ENCODE peak calls at places on chromosomes 3 and 15, in five cellular contexts. One of them, this sample, is unnamed.
A peak's percentile ranks its signal among the peaks of the same experiment; 100 is the strongest.

GRCh38 chr15:66103293-66103590 is 150.3 kb downstream of the MEGF11 start:
- DNase-seq in pulmonary artery endothelial cell: no peak
- DNase-seq in GM04504: no peak
- DNase-seq in stimulated activated CD4-positive, alpha-beta T cell treated with anti-CD3 and anti-CD28 coated beads, Interleukin-15, amount 100 ng/mL, for 1 hour: no peak
- DNase-seq in NCI-H510A: no peak
- DNase-seq in this sample: no peak

GRCh38 chr3:180420804-180421203 is 181.2 kb upstream of the TTC14 start:
- DNase-seq in NCI-H510A: no peak
- DNase-seq in pulmonary artery endothelial cell: no peak
- DNase-seq in GM04504: no peak
- DNase-seq in stimulated activated CD4-positive, alpha-beta T cell treated with anti-CD3 and anti-CD28 coated beads, Interleukin-15, amount 100 ng/mL, for 1 hour: no peak
- DNase-seq in this sample: no peak

GRCh38 chr3:171526869-171527268 is 66.7 kb upstream of the TNIK start:
- DNase-seq in GM04504: peak; percentile 36
- DNase-seq in pulmonary artery endothelial cell: no peak
- DNase-seq in stimulated activated CD4-positive, alpha-beta T cell treated with anti-CD3 and anti-CD28 coated beads, Interleukin-15, amount 100 ng/mL, for 1 hour: no peak
- DNase-seq in NCI-H510A: no peak
- DNase-seq in this sample: no peak

GRCh38 chr3:171384101-171384891 is 75.9 kb downstream of the TNIK start:
- DNase-seq in GM04504: no peak
- DNase-seq in stimulated activated CD4-positive, alpha-beta T cell treated with anti-CD3 and anti-CD28 coated beads, Interleukin-15, amount 100 ng/mL, for 1 hour: no peak
- DNase-seq in NCI-H510A: no peak
- DNase-seq in pulmonary artery endothelial cell: no peak
- DNase-seq in this sample: no peak

GRCh38 chr15:27449041-27449440 is 478.1 kb downstream of the GABRG3 start:
- DNase-seq in GM04504: no peak
- DNase-seq in stimulated activated CD4-positive, alpha-beta T cell treated with anti-CD3 and anti-CD28 coated beads, Interleukin-15, amount 100 ng/mL, for 1 hour: no peak
- DNase-seq in pulmonary artery endothelial cell: no peak
- DNase-seq in NCI-H510A: no peak
- DNase-seq in this sample: no peak

GRCh38 chr3:13244695-13245449 is 171.6 kb upstream of the IQSEC1 start:
- DNase-seq in pulmonary artery endothelial cell: no peak
- DNase-seq in stimulated activated CD4-positive, alpha-beta T cell treated with anti-CD3 and anti-CD28 coated beads, Interleukin-15, amount 100 ng/mL, for 1 hour: no peak
- DNase-seq in GM04504: no peak
- DNase-seq in NCI-H510A: no peak
- DNase-seq in this sample: no peak

GRCh38 chr3:73601031-73601430 is 23.7 kb downstream of the PDZRN3 start:
- DNase-seq in pulmonary artery endothelial cell: no peak
- DNase-seq in NCI-H510A: no peak
- DNase-seq in GM04504: no peak
- DNase-seq in stimulated activated CD4-positive, alpha-beta T cell treated with anti-CD3 and anti-CD28 coated beads, Interleukin-15, amount 100 ng/mL, for 1 hour: no peak
- DNase-seq in this sample: no peak

GRCh38 chr15:32033186-32033890 is 3.0 kb downstream of the CHRNA7 start:
- DNase-seq in stimulated activated CD4-positive, alpha-beta T cell treated with anti-CD3 and anti-CD28 coated beads, Interleukin-15, amount 100 ng/mL, for 1 hour: no peak
- DNase-seq in GM04504: no peak
- DNase-seq in NCI-H510A: no peak
- DNase-seq in pulmonary artery endothelial cell: no peak
- DNase-seq in this sample: no peak

GRCh38 chr3:42739401-42740158 is 33.5 kb downstream of the CCDC13 start:
- DNase-seq in stimulated activated CD4-positive, alpha-beta T cell treated with anti-CD3 and anti-CD28 coated beads, Interleukin-15, amount 100 ng/mL, for 1 hour: no peak
- DNase-seq in NCI-H510A: no peak
- DNase-seq in pulmonary artery endothelial cell: no peak
- DNase-seq in GM04504: no peak
- DNase-seq in this sample: no peak

GRCh38 chr3:115638991-115639390 is 15.7 kb downstream of the GAP43 start:
- DNase-seq in GM04504: no peak
- DNase-seq in NCI-H510A: no peak
- DNase-seq in stimulated activated CD4-positive, alpha-beta T cell treated with anti-CD3 and anti-CD28 coated beads, Interleukin-15, amount 100 ng/mL, for 1 hour: no peak
- DNase-seq in pulmonary artery endothelial cell: no peak
- DNase-seq in this sample: no peak

GRCh38 chr3:169633105-169633504 is 30.4 kb downstream of the MECOM start:
- DNase-seq in NCI-H510A: no peak
- DNase-seq in stimulated activated CD4-positive, alpha-beta T cell treated with anti-CD3 and anti-CD28 coated beads, Interleukin-15, amount 100 ng/mL, for 1 hour: no peak
- DNase-seq in GM04504: no peak
- DNase-seq in pulmonary artery endothelial cell: no peak
- DNase-seq in this sample: no peak

GRCh38 chr15:35019401-35020327 is 31.6 kb upstream of the ZNF770 start:
- DNase-seq in pulmonary artery endothelial cell: no peak
- DNase-seq in GM04504: no peak
- DNase-seq in NCI-H510A: no peak
- DNase-seq in stimulated activated CD4-positive, alpha-beta T cell treated with anti-CD3 and anti-CD28 coated beads, Interleukin-15, amount 100 ng/mL, for 1 hour: no peak
- DNase-seq in this sample: no peak

GRCh38 chr3:198081421-198081844 is 121.4 kb downstream of the LMLN start:
- DNase-seq in NCI-H510A: no peak
- DNase-seq in stimulated activated CD4-positive, alpha-beta T cell treated with anti-CD3 and anti-CD28 coated beads, Interleukin-15, amount 100 ng/mL, for 1 hour: no peak
- DNase-seq in GM04504: no peak
- DNase-seq in pulmonary artery endothelial cell: no peak
- DNase-seq in this sample: no peak

GRCh38 chr15:74243431-74243830 is 7.3 kb downstream of the CCDC33 start:
- DNase-seq in pulmonary artery endothelial cell: no peak
- DNase-seq in stimulated activated CD4-positive, alpha-beta T cell treated with anti-CD3 and anti-CD28 coated beads, Interleukin-15, amount 100 ng/mL, for 1 hour: no peak
- DNase-seq in GM04504: no peak
- DNase-seq in NCI-H510A: peak; percentile 67
- DNase-seq in this sample: no peak

GRCh38 chr15:63210151-63211051 is 21.0 kb downstream of the RAB8B start:
- DNase-seq in NCI-H510A: no peak
- DNase-seq in pulmonary artery endothelial cell: no peak
- DNase-seq in stimulated activated CD4-positive, alpha-beta T cell treated with anti-CD3 and anti-CD28 coated beads, Interleukin-15, amount 100 ng/mL, for 1 hour: no peak
- DNase-seq in GM04504: no peak
- DNase-seq in this sample: no peak

GRCh38 chr15:80588801-80589200 is 106.3 kb upstream of the ABHD17C start:
- DNase-seq in NCI-H510A: no peak
- DNase-seq in GM04504: peak; percentile 62
- DNase-seq in pulmonary artery endothelial cell: peak; percentile 95
- DNase-seq in stimulated activated CD4-positive, alpha-beta T cell treated with anti-CD3 and anti-CD28 coated beads, Interleukin-15, amount 100 ng/mL, for 1 hour: no peak
- DNase-seq in this sample: no peak

GRCh38 chr3:51794202-51794601 is 15.2 kb upstream of the IQCF6 start:
- DNase-seq in pulmonary artery endothelial cell: no peak
- DNase-seq in GM04504: no peak
- DNase-seq in stimulated activated CD4-positive, alpha-beta T cell treated with anti-CD3 and anti-CD28 coated beads, Interleukin-15, amount 100 ng/mL, for 1 hour: no peak
- DNase-seq in NCI-H510A: no peak
- DNase-seq in this sample: no peak

GRCh38 chr3:138113309-138113708 is 2.1 kb downstream of the DZIP1L start:
- DNase-seq in GM04504: no peak
- DNase-seq in NCI-H510A: no peak
- DNase-seq in stimulated activated CD4-positive, alpha-beta T cell treated with anti-CD3 and anti-CD28 coated beads, Interleukin-15, amount 100 ng/mL, for 1 hour: no peak
- DNase-seq in pulmonary artery endothelial cell: no peak
- DNase-seq in this sample: no peak

GRCh38 chr3:127734181-127734720 is 61.5 kb downstream of the ABTB1 start:
- DNase-seq in pulmonary artery endothelial cell: no peak
- DNase-seq in GM04504: no peak
- DNase-seq in stimulated activated CD4-positive, alpha-beta T cell treated with anti-CD3 and anti-CD28 coated beads, Interleukin-15, amount 100 ng/mL, for 1 hour: no peak
- DNase-seq in NCI-H510A: no peak
- DNase-seq in this sample: no peak

GRCh38 chr3:169458323-169458722 is 205.2 kb downstream of the MECOM start:
- DNase-seq in NCI-H510A: no peak
- DNase-seq in stimulated activated CD4-positive, alpha-beta T cell treated with anti-CD3 and anti-CD28 coated beads, Interleukin-15, amount 100 ng/mL, for 1 hour: no peak
- DNase-seq in GM04504: no peak
- DNase-seq in pulmonary artery endothelial cell: no peak
- DNase-seq in this sample: no peak

GRCh38 chr3:20574746-20575145 is 388.7 kb upstream of the SGO1 start:
- DNase-seq in pulmonary artery endothelial cell: no peak
- DNase-seq in NCI-H510A: no peak
- DNase-seq in stimulated activated CD4-positive, alpha-beta T cell treated with anti-CD3 and anti-CD28 coated beads, Interleukin-15, amount 100 ng/mL, for 1 hour: no peak
- DNase-seq in GM04504: peak; percentile 84
- DNase-seq in this sample: no peak

GRCh38 chr3:126057936-126058335 is 26.0 kb downstream of the SLC41A3 start:
- DNase-seq in pulmonary artery endothelial cell: no peak
- DNase-seq in NCI-H510A: no peak
- DNase-seq in stimulated activated CD4-positive, alpha-beta T cell treated with anti-CD3 and anti-CD28 coated beads, Interleukin-15, amount 100 ng/mL, for 1 hour: no peak
- DNase-seq in GM04504: no peak
- DNase-seq in this sample: no peak